ENCODE peak calls at places on chromosomes 7 and 10, in five cellular contexts. One of them, this sample, is unnamed.

GRCh38 chr7:112547916-112548315 is 67.1 kb downstream of the LSMEM1 start:
- DNase-seq in PC-3: no peak
- DNase-seq in activated naive CD8-positive, alpha-beta T cell treated with anti-CD3 and anti-CD28 coated beads for 36 hours: no peak
- DNase-seq in activated naive CD4-positive, alpha-beta T cell: no peak
- DNase-seq in stimulated activated CD4-positive, alpha-beta T cell treated with anti-CD3 and anti-CD28 coated beads, Interleukin-4, amount 100 ng/mL, for 1 hour: no peak
- DNase-seq in this sample: no peak

GRCh38 chr7:75905785-75906604 is 9.0 kb upstream of the POR start:
- DNase-seq in PC-3: peak; percentile 22
- DNase-seq in activated naive CD8-positive, alpha-beta T cell treated with anti-CD3 and anti-CD28 coated beads for 36 hours: no peak
- DNase-seq in activated naive CD4-positive, alpha-beta T cell: no peak
- DNase-seq in stimulated activated CD4-positive, alpha-beta T cell treated with anti-CD3 and anti-CD28 coated beads, Interleukin-4, amount 100 ng/mL, for 1 hour: no peak
- DNase-seq in this sample: peak; percentile 49

GRCh38 chr7:2116903-2117680 is 115.7 kb downstream of the MAD1L1 start:
- DNase-seq in PC-3: no peak
- DNase-seq in activated naive CD8-positive, alpha-beta T cell treated with anti-CD3 and anti-CD28 coated beads for 36 hours: no peak
- DNase-seq in activated naive CD4-positive, alpha-beta T cell: no peak
- DNase-seq in stimulated activated CD4-positive, alpha-beta T cell treated with anti-CD3 and anti-CD28 coated beads, Interleukin-4, amount 100 ng/mL, for 1 hour: no peak
- DNase-seq in this sample: no peak

GRCh38 chr10:110016037-110016436 is 8.3 kb downstream of the ADD3 start:
- DNase-seq in PC-3: peak; percentile 19
- DNase-seq in activated naive CD8-positive, alpha-beta T cell treated with anti-CD3 and anti-CD28 coated beads for 36 hours: no peak
- DNase-seq in activated naive CD4-positive, alpha-beta T cell: no peak
- DNase-seq in stimulated activated CD4-positive, alpha-beta T cell treated with anti-CD3 and anti-CD28 coated beads, Interleukin-4, amount 100 ng/mL, for 1 hour: no peak
- DNase-seq in this sample: no peak

GRCh38 chr10:123804716-123805115 is 86.9 kb downstream of the CPXM2 start:
- DNase-seq in PC-3: no peak
- DNase-seq in activated naive CD8-positive, alpha-beta T cell treated with anti-CD3 and anti-CD28 coated beads for 36 hours: no peak
- DNase-seq in activated naive CD4-positive, alpha-beta T cell: no peak
- DNase-seq in stimulated activated CD4-positive, alpha-beta T cell treated with anti-CD3 and anti-CD28 coated beads, Interleukin-4, amount 100 ng/mL, for 1 hour: no peak
- DNase-seq in this sample: no peak

GRCh38 chr7:151568951-151569652 is 49.4 kb upstream of the RHEB start:
- DNase-seq in PC-3: no peak
- DNase-seq in activated naive CD8-positive, alpha-beta T cell treated with anti-CD3 and anti-CD28 coated beads for 36 hours: no peak
- DNase-seq in activated naive CD4-positive, alpha-beta T cell: no peak
- DNase-seq in stimulated activated CD4-positive, alpha-beta T cell treated with anti-CD3 and anti-CD28 coated beads, Interleukin-4, amount 100 ng/mL, for 1 hour: no peak
- DNase-seq in this sample: no peak

GRCh38 chr7:98994046-98994944 is 116.0 kb downstream of the TRRAP start:
- DNase-seq in PC-3: no peak
- DNase-seq in activated naive CD8-positive, alpha-beta T cell treated with anti-CD3 and anti-CD28 coated beads for 36 hours: no peak
- DNase-seq in activated naive CD4-positive, alpha-beta T cell: no peak
- DNase-seq in stimulated activated CD4-positive, alpha-beta T cell treated with anti-CD3 and anti-CD28 coated beads, Interleukin-4, amount 100 ng/mL, for 1 hour: no peak
- DNase-seq in this sample: no peak

GRCh38 chr10:4242561-4243035 is 457.6 kb upstream of the KLF6 start:
- DNase-seq in PC-3: peak; percentile 52
- DNase-seq in activated naive CD8-positive, alpha-beta T cell treated with anti-CD3 and anti-CD28 coated beads for 36 hours: no peak
- DNase-seq in activated naive CD4-positive, alpha-beta T cell: no peak
- DNase-seq in stimulated activated CD4-positive, alpha-beta T cell treated with anti-CD3 and anti-CD28 coated beads, Interleukin-4, amount 100 ng/mL, for 1 hour: no peak
- DNase-seq in this sample: no peak

GRCh38 chr7:5610500-5611186 is 170.8 kb downstream of the RNF216 start:
- DNase-seq in PC-3: no peak
- DNase-seq in activated naive CD8-positive, alpha-beta T cell treated with anti-CD3 and anti-CD28 coated beads for 36 hours: no peak
- DNase-seq in activated naive CD4-positive, alpha-beta T cell: no peak
- DNase-seq in stimulated activated CD4-positive, alpha-beta T cell treated with anti-CD3 and anti-CD28 coated beads, Interleukin-4, amount 100 ng/mL, for 1 hour: no peak
- DNase-seq in this sample: no peak